ENCODE peak calls at places on chromosomes 3 and 15, in ten cellular contexts. M, X, D, S, H, Z, C, K, I and A are unnamed samples.

GRCh38 chr3:18237251-18238005 is 187.7 kb downstream of the SATB1 start:
- DNase-seq in M (peak; percentile 13), X (no peak), D (no peak), S (peak; percentile 92), H (no peak), Z (no peak), C (no peak), K (no peak), I (peak; percentile 26), A (peak; percentile 56)

GRCh38 chr3:70273492-70273891 is 38.9 kb downstream of the MDFIC2 start:
- DNase-seq in M (no peak), X (no peak), D (no peak), S (no peak), H (no peak), Z (no peak), C (peak; percentile 38), K (no peak), I (no peak), A (no peak)

GRCh38 chr3:14131134-14131533 is 6.3 kb downstream of the TMEM43 start:
- DNase-seq in M (no peak), X (no peak), D (no peak), S (no peak), H (no peak), Z (no peak), C (no peak), K (no peak), I (no peak), A (no peak)

GRCh38 chr15:45642203-45642932 is 7.5 kb downstream of the SQOR start:
- DNase-seq in M (no peak), X (no peak), D (no peak), S (no peak), H (peak; percentile 45), Z (peak; percentile 73), C (no peak), K (no peak), I (no peak), A (peak; percentile 50)

GRCh38 chr15:99452728-99453643 is 112.8 kb upstream of the MEF2A start:
- DNase-seq in M (no peak), X (peak; percentile 47), D (peak; percentile 84), S (no peak), H (peak; percentile 88), Z (peak; percentile 91), C (no peak), K (peak; percentile 82), I (no peak), A (no peak)

GRCh38 chr3:197547618-197548017 is 8.2 kb downstream of the BDH1 start:
- DNase-seq in M (no peak), X (peak; percentile 67), D (no peak), S (peak; percentile 39), H (no peak), Z (no peak), C (no peak), K (no peak), I (peak; percentile 58), A (no peak)

GRCh38 chr3:133880287-133880686 is 15.4 kb downstream of the RAB6B start:
- DNase-seq in M (no peak), X (no peak), D (no peak), S (no peak), H (no peak), Z (no peak), C (no peak), K (no peak), I (no peak), A (no peak)

GRCh38 chr3:94440767-94441493 is 378.1 kb downstream of the NSUN3 start:
- DNase-seq in M (no peak), X (no peak), D (no peak), S (peak; percentile 88), H (no peak), Z (no peak), C (peak; percentile 33), K (no peak), I (no peak), A (peak; percentile 66)

GRCh38 chr15:25181290-25182097 is 226.7 kb downstream of the SNRPN start:
- DNase-seq in M (no peak), X (peak; percentile 12), D (peak; percentile 4), S (no peak), H (peak; percentile 7), Z (peak; percentile 46), C (no peak), K (no peak), I (no peak), A (no peak)

GRCh38 chr3:38843898-38844297 is 27.9 kb upstream of the SCN10A start:
- DNase-seq in M (peak; percentile 60), X (no peak), D (no peak), S (peak; percentile 3), H (no peak), Z (no peak), C (peak; percentile 46), K (no peak), I (peak; percentile 58), A (peak; percentile 13)

GRCh38 chr3:177195242-177195940 is 1.9 kb downstream of the TBL1XR1 start:
- DNase-seq in M (no peak), X (peak; percentile 80), D (peak; percentile 20), S (peak; percentile 34), H (no peak), Z (no peak), C (no peak), K (no peak), I (peak; percentile 61), A (peak; percentile 34)

GRCh38 chr3:56915969-56916586 is 114.3 kb upstream of the ARHGEF3 start:
- DNase-seq in M (no peak), X (no peak), D (peak; percentile 51), S (no peak), H (peak; percentile 30), Z (no peak), C (no peak), K (no peak), I (peak; percentile 67), A (no peak)

GRCh38 chr3:130834476-130834875 is 59.4 kb upstream of the ATP2C1 start:
- DNase-seq in M (no peak), X (no peak), D (no peak), S (no peak), H (no peak), Z (no peak), C (no peak), K (no peak), I (no peak), A (no peak)

GRCh38 chr15:36757189-36757814 is 177.9 kb downstream of the CDIN1 start:
- DNase-seq in M (no peak), X (no peak), D (no peak), S (peak; percentile 39), H (no peak), Z (no peak), C (no peak), K (no peak), I (no peak), A (no peak)

GRCh38 chr15:36755341-36755740 is 175.9 kb downstream of the CDIN1 start:
- DNase-seq in M (no peak), X (no peak), D (no peak), S (peak; percentile 49), H (no peak), Z (no peak), C (no peak), K (no peak), I (no peak), A (no peak)

GRCh38 chr15:36753173-36753572 is 173.7 kb downstream of the CDIN1 start:
- DNase-seq in M (no peak), X (no peak), D (no peak), S (no peak), H (no peak), Z (no peak), C (no peak), K (no peak), I (no peak), A (no peak)

GRCh38 chr15:36758800-36759199 is 179.4 kb downstream of the CDIN1 start:
- DNase-seq in M (no peak), X (no peak), D (no peak), S (no peak), H (no peak), Z (no peak), C (no peak), K (no peak), I (no peak), A (no peak)

DNA sequence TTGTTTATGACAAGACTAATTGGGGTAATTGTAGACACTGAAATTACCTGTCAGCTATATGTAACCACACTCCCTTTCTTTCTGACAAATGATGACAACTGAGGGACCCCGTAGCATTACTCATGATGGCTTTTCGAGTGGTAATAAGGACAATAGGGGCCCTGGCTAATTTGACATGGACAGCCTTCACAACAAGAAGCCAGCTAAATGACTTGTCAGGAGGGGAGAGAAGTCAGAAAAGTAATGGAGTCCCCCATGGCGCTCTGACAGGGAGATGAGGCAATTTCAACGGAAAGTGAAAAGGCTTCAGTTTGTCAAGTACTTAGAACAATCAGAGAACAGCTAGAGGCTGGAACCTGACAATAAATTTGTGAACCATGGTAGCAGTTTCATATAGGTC is 177.3 kb downstream of the CDIN1 start:
- DNase-seq in M (no peak), X (no peak), D (no peak), S (no peak), H (no peak), Z (no peak), C (no peak), K (no peak), I (no peak), A (no peak)
- TF ChIP-seq CTCF in M (no peak), X (no peak), D (no peak), S (no peak), H (no peak), Z (no peak), C (no peak), K (no peak), I (no peak), A (no peak)

DNA sequence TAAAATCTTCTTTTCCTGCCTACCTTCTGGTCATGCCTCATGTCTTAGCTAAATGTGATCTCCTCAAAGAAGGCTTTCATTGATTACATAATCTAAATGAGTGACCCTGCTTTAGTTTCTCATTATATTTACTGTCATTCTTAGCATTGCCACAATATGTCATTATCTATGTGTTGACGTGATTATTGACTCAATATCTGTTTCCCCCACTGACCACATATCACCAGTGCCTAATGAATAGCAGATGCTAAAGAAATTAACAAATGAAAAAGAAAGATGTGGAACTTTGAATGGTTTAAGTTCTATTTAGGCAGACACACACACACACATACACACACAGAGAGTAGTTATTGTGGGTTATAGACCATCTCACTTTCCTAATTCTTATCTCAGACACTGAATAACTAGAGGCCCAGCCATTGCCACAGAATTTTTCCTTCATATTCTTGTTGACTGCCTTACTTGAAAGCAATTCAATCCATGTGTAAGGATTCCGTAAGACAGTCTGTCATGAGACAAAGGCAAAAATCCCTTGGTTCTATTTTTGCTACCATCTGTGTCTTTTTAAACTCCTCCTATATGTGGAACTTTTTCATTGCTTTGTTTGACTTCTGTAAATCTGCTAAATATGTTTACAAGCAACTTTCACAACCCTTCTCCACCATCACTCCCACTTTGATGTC is 61.9 kb upstream of the PHLDB2 start:
- DNase-seq in M (no peak), X (no peak), D (no peak), S (no peak), H (no peak), Z (no peak), C (no peak), K (no peak), I (no peak), A (no peak)
- H3K27ac ChIP-seq in M (no peak overlapping the region), X (no peak overlapping the region), D (no peak overlapping the region), S (no peak overlapping the region), H (no peak overlapping the region), Z (no peak overlapping the region), C (peak overlapping the region; percentile 1), K (no peak overlapping the region), I (no peak overlapping the region), A (no peak overlapping the region)

GRCh38 chr3:33687406-33688010 is 30.5 kb downstream of the CLASP2 start:
- DNase-seq in M (no peak), X (no peak), D (no peak), S (peak; percentile 48), H (no peak), Z (no peak), C (no peak), K (no peak), I (no peak), A (peak; percentile 18)
- TF ChIP-seq CTCF in M (no peak), X (no peak), D (no peak), S (no peak), H (no peak), Z (no peak), C (no peak), K (no peak), I (no peak), A (no peak)

GRCh38 chr3:36244728-36245127 is 135.6 kb upstream of the STAC start:
- DNase-seq in M (no peak), X (no peak), D (no peak), S (peak; percentile 36), H (no peak), Z (no peak), C (no peak), K (no peak), I (no peak), A (peak; percentile 11)
- H3K27ac ChIP-seq in M (no peak overlapping the region), X (no peak overlapping the region), D (no peak overlapping the region), S (no peak overlapping the region), H (no peak overlapping the region), Z (no peak overlapping the region), C (no peak overlapping the region), K (no peak overlapping the region), I (no peak overlapping the region), A (no peak overlapping the region)